ENCODE peak calls at places on chromosomes 3 and 15, in eight cellular contexts. C is SK-N-SH, D is GM12878, O is esophagus muscularis mucosa, A is sigmoid colon, F is HCT116, W is prostate gland, I is breast epithelium. V is an unnamed sample.

GRCh38 chr3:102353804-102354203 is 81.0 kb upstream of the ZPLD1 start:
- DNase-seq in C (no peak), D (no peak), O (no peak), A (no peak), F (no peak), W (no peak), I (no peak), V (no peak)

GRCh38 chr3:140128217-140129137 is 193.5 kb downstream of the CLSTN2 start:
- DNase-seq in C (peak), D (no peak), O (no peak), A (no peak), F (peak), W (no peak), I (no peak), V (no peak)

GRCh38 chr3:51789437-51789836 is 10.4 kb upstream of the IQCF6 start:
- DNase-seq in C (no peak), D (no peak), O (no peak), A (no peak), F (no peak), W (no peak), I (no peak), V (no peak)

GRCh38 chr3:135513106-135514063 is 452.1 kb upstream of the PPP2R3A start:
- DNase-seq in C (no peak), D (no peak), O (peak), A (no peak), F (peak), W (no peak), I (no peak), V (no peak)

GRCh38 chr3:30639937-30640336 is 33.5 kb downstream of the TGFBR2 start:
- DNase-seq in C (no peak), D (peak), O (no peak), A (no peak), F (no peak), W (no peak), I (no peak), V (no peak)

GRCh38 chr15:63372753-63373152 is 8.9 kb downstream of the CA12 start:
- DNase-seq in C (peak), D (no peak), O (no peak), A (peak), F (no peak), W (no peak), I (no peak), V (no peak)

GRCh38 chr3:62678841-62679240 is 196.4 kb downstream of the CADPS start:
- DNase-seq in C (no peak), D (no peak), O (no peak), A (no peak), F (no peak), W (no peak), I (no peak), V (no peak)

GRCh38 chr15:35624881-35625280 is 78.9 kb upstream of the DPH6 start:
- DNase-seq in C (no peak), D (no peak), O (no peak), A (peak), F (no peak), W (no peak), I (no peak), V (no peak)

GRCh38 chr3:102169915-102170479 is 264.8 kb upstream of the ZPLD1 start:
- DNase-seq in C (peak), D (no peak), O (no peak), A (no peak), F (no peak), W (no peak), I (no peak), V (no peak)

GRCh38 chr3:11021611-11022011 is 29.1 kb downstream of the SLC6A1 start:
- DNase-seq in C (no peak), D (no peak), O (no peak), A (no peak), F (no peak), W (no peak), I (no peak), V (no peak)

GRCh38 chr3:32297366-32297765 is 58.9 kb downstream of the CMTM8 start:
- DNase-seq in C (no peak), D (no peak), O (no peak), A (no peak), F (no peak), W (no peak), I (no peak), V (no peak)

GRCh38 chr3:59185586-59186381 is 136.0 kb upstream of the CFAP20DC start:
- DNase-seq in C (no peak), D (no peak), O (no peak), A (no peak), F (no peak), W (no peak), I (no peak), V (no peak)

GRCh38 chr3:127984241-127984975 is 67.8 kb upstream of the SEC61A1 start:
- DNase-seq in C (no peak), D (no peak), O (peak), A (no peak), F (no peak), W (no peak), I (no peak), V (no peak)

GRCh38 chr3:9224490-9224889 is 25.0 kb downstream of the SRGAP3 start:
- DNase-seq in C (no peak), D (peak), O (no peak), A (peak), F (no peak), W (no peak), I (no peak), V (no peak)

GRCh38 chr15:47768730-47769129 is 51.4 kb downstream of the SEMA6D start:
- DNase-seq in C (no peak), D (no peak), O (no peak), A (no peak), F (no peak), W (no peak), I (no peak), V (no peak)

GRCh38 chr15:66919421-66919820 is 146.0 kb upstream of the SMAD3 start:
- DNase-seq in C (no peak), D (no peak), O (no peak), A (peak), F (no peak), W (peak), I (peak), V (no peak)

GRCh38 chr3:38297947-38298711 is 16.0 kb downstream of the SLC22A14 start:
- DNase-seq in C (no peak), D (peak), O (no peak), A (no peak), F (peak), W (no peak), I (no peak), V (no peak)
- TF ChIP-seq CTCF in C (peak), D (peak), O (no peak), A (peak), F (peak), W (no peak), I (peak), V (peak)

DNA sequence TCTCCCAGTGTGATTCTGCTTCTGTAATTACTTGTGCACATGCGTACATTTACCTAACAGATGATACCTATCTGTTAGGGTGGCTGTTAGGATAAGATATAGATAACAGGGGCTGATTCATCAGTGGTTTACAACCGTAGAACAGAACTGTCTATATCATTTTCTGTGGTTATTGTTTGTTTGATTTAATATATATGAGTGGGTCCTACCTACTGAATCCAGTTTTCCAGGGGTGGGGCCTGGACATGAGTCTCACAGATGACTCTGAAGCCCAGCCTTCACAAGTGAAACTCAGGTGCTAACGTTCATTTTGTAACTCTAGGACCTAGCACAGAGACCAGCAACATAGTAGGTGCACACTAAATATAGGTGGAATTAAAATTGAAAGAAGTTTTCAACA is 10.4 kb upstream of the ACAP2 start:
- DNase-seq in C (no peak), D (no peak), O (no peak), A (no peak), F (no peak), W (no peak), I (no peak), V (no peak)
- TF ChIP-seq POLR2AphosphoS5 in C (no peak), D (no peak), O (no peak), A (no peak), F (no peak), W (no peak), I (no peak), V (no peak)

GRCh38 chr3:16600771-16601538 is 4.3 kb downstream of the DAZL start:
- DNase-seq in C (peak), D (no peak), O (no peak), A (peak), F (peak), W (peak), I (peak), V (peak)

GRCh38 chr3:16589867-16590624 is 15.2 kb downstream of the DAZL start:
- DNase-seq in C (no peak), D (peak), O (no peak), A (no peak), F (no peak), W (no peak), I (no peak), V (no peak)

GRCh38 chr3:16596352-16597032 is 8.7 kb downstream of the DAZL start:
- DNase-seq in C (no peak), D (no peak), O (no peak), A (no peak), F (no peak), W (no peak), I (no peak), V (no peak)

GRCh38 chr3:16599694-16600093 is 5.5 kb downstream of the DAZL start:
- DNase-seq in C (no peak), D (no peak), O (no peak), A (no peak), F (no peak), W (no peak), I (no peak), V (no peak)

GRCh38 chr3:16595778-16596177 is 9.4 kb downstream of the DAZL start:
- DNase-seq in C (no peak), D (no peak), O (no peak), A (no peak), F (no peak), W (no peak), I (no peak), V (no peak)
- TF ChIP-seq CTCF in C (no peak), D (no peak), O (no peak), A (no peak), F (no peak), W (no peak), I (no peak), V (no peak)

DNA sequence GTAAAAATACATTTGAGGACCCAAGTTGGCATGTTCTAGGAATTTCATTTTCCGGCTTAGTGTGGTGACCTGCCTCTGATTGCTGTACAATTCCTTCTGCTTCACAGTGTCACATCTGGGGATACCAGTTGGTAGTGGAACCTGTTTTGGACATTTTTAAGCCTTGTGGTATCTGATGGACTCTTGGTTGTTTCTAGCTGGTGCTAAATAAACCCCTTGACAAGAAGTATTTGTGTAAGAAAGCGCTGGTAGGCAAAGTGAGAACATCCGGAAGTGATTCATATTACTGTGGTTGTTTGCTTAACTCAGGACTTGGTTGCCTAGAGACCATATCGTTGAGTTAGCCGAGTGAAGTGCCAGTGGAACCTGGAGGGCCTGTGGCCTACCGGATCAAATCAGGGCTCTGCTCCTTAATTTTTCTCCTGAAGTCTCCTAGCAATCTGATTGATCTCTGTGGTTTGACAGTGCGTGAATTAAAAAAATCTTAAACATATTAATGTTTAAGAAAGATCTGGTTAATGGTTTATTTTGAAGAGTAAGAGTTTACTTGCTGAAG is 12.8 kb downstream of the IQGAP1 start:
- DNase-seq in C (peak), D (peak), O (no peak), A (peak), F (peak), W (peak), I (peak), V (no peak)
- TF ChIP-seq POLR2AphosphoS5 in C (peak), D (peak), O (peak), A (no peak), F (peak), W (peak), I (no peak), V (no peak)